ENCODE peak calls at places on chromosomes 7 and 10, in five cellular contexts. B is substantia nigra; J is Right ventricle myocardium superior; C is activated T-helper 1 cell treated with anti-CD3 and anti-CD28 coated beads, Interleukin-12 subunit alpha, Interleukin-12 subunit beta, Interleukin-2, Interleukin-4 antibody, amounts not matched to agents 30 ng/mL and 10 ng/mL and 1 ng/mL, durations not matched to agents 14 hours and 24 hours and 36 hours; T is A172. I is an unnamed sample.

GRCh38 chr7:460374-461117 is 59.1 kb downstream of the PDGFA start:
- DNase-seq in B (no peak), J (peak), C (no peak), T (no peak), I (no peak)

GRCh38 chr10:132836832-132837540 is 51.0 kb upstream of the NKX6-2 start:
- DNase-seq in B (peak), J (no peak), C (peak), T (peak), I (peak)

GRCh38 chr10:65571011-65571570 is 1354.7 kb upstream of the LRRTM3 start:
- DNase-seq in B (no peak), J (no peak), C (no peak), T (peak), I (no peak)

GRCh38 chr10:122258136-122259074 is 12.7 kb upstream of the BTBD16 start:
- DNase-seq in B (no peak), J (no peak), C (no peak), T (peak), I (peak)

GRCh38 chr10:110629680-110630191 is 14.4 kb upstream of the RBM20 start:
- DNase-seq in B (no peak), J (no peak), C (no peak), T (peak), I (no peak)

GRCh38 chr7:47721670-47722069 is 139.8 kb upstream of the TNS3 start:
- DNase-seq in B (no peak), J (no peak), C (no peak), T (no peak), I (no peak)

GRCh38 chr10:60200012-60200681 is 189.5 kb downstream of the ANK3 start:
- DNase-seq in B (no peak), J (no peak), C (no peak), T (no peak), I (no peak)

GRCh38 chr7:79420464-79420863 is 33.0 kb downstream of the MAGI2 start:
- DNase-seq in B (no peak), J (no peak), C (no peak), T (peak), I (no peak)

GRCh38 chr10:59362184-59362966 is at the start of gene FAM13C:
- DNase-seq in B (peak), J (peak), C (no peak), T (peak), I (peak)

GRCh38 chr7:2353650-2354172 is 916 bp upstream of the EIF3B start:
- DNase-seq in B (peak), J (peak), C (peak), T (no peak), I (peak)

GRCh38 chr7:153405704-153406485 is 646.3 kb upstream of the DPP6 start:
- DNase-seq in B (no peak), J (no peak), C (no peak), T (no peak), I (no peak)

GRCh38 chr10:27679996-27680395 is 65.6 kb downstream of the MKX start:
- DNase-seq in B (no peak), J (no peak), C (no peak), T (no peak), I (no peak)

GRCh38 chr10:363152-363551 is 227.9 kb downstream of the ZMYND11 start:
- DNase-seq in B (no peak), J (no peak), C (no peak), T (no peak), I (no peak)

GRCh38 chr7:43572516-43573049 is 10.3 kb upstream of the STK17A start:
- DNase-seq in B (no peak), J (no peak), C (peak), T (peak), I (peak)

GRCh38 chr7:130356121-130356759 is 11.6 kb downstream of the CPA5 start:
- DNase-seq in B (no peak), J (no peak), C (no peak), T (peak), I (no peak)

GRCh38 chr7:12091164-12091563 is 119.9 kb upstream of the TMEM106B start:
- DNase-seq in B (no peak), J (no peak), C (no peak), T (no peak), I (no peak)

GRCh38 chr10:132570771-132571564 is 33.4 kb downstream of the INPP5A start:
- DNase-seq in B (no peak), J (peak), C (no peak), T (no peak), I (no peak)

GRCh38 chr10:27525819-27526218 is 21.7 kb downstream of the RAB18 start:
- DNase-seq in B (no peak), J (no peak), C (no peak), T (no peak), I (no peak)

GRCh38 chr7:38840736-38841460 is 68.1 kb downstream of the VPS41 start:
- DNase-seq in B (no peak), J (no peak), C (no peak), T (no peak), I (no peak)

GRCh38 chr7:94022550-94022949 is 18.4 kb upstream of the BET1 start:
- DNase-seq in B (no peak), J (no peak), C (no peak), T (peak), I (peak)

GRCh38 chr10:72337039-72337629 is 17.6 kb downstream of the DNAJB12 start:
- DNase-seq in B (peak), J (peak), C (peak), T (peak), I (peak)

GRCh38 chr10:75889051-75889450 is 457.6 kb downstream of the LRMDA start:
- DNase-seq in B (no peak), J (no peak), C (no peak), T (no peak), I (no peak)

GRCh38 chr10:110893559-110894179 is 21.9 kb downstream of the PDCD4 start:
- DNase-seq in B (no peak), J (no peak), C (no peak), T (no peak), I (no peak)

GRCh38 chr10:99779335-99779734 is 3.1 kb upstream of the ABCC2 start:
- DNase-seq in B (no peak), J (no peak), C (no peak), T (peak), I (no peak)

GRCh38 chr10:26543567-26544306 is 105.6 kb downstream of the APBB1IP start:
- DNase-seq in B (no peak), J (no peak), C (no peak), T (no peak), I (peak)

GRCh38 chr10:58356756-58357155 is 21.9 kb downstream of the UBE2D1 start:
- DNase-seq in B (no peak), J (no peak), C (no peak), T (no peak), I (no peak)

GRCh38 chr10:29469481-29470354 is 165.1 kb downstream of the SVIL start:
- DNase-seq in B (no peak), J (no peak), C (no peak), T (no peak), I (no peak)

GRCh38 chr10:8544500-8544899 is 490.0 kb downstream of the GATA3 start:
- DNase-seq in B (no peak), J (no peak), C (no peak), T (no peak), I (no peak)

GRCh38 chr7:139541600-139542307 is 18.3 kb downstream of the CLEC2L start:
- DNase-seq in B (peak), J (no peak), C (no peak), T (no peak), I (no peak)

GRCh38 chr7:140283472-140283871 is 106.7 kb upstream of the KDM7A start:
- DNase-seq in B (no peak), J (no peak), C (no peak), T (no peak), I (no peak)

GRCh38 chr10:50637003-50637579 is 13.3 kb upstream of the SGMS1 start:
- DNase-seq in B (no peak), J (no peak), C (no peak), T (no peak), I (no peak)

GRCh38 chr7:142313528-142313927 is 55.7 kb upstream of the PRSS58 start:
- DNase-seq in B (no peak), J (no peak), C (no peak), T (no peak), I (peak)

I was measured in activated CD8-positive, alpha-beta T cell treated with anti-CD3 and anti-CD28 coated beads for 36 hours.